ENCODE peak calls at places on chromosomes 11 and 22, in ten cellular contexts. One of them, this sample, is unnamed. For H3K4me1 and H3K36me3, the result is how much of the 10 kb centered on the place peaks cover.

GRCh38 chr11:68096962-68097361 is 24.2 kb downstream of the CHKA start:
- DNase-seq in GM23338: no peak
- DNase-seq in Caco-2: no peak
- DNase-seq in psoas muscle: no peak
- DNase-seq in endothelial cell of umbilical vein: no peak
- DNase-seq in mammary epithelial cell: no peak
- DNase-seq in body of pancreas: no peak
- DNase-seq in mucosa of descending colon: no peak
- DNase-seq in CD4-positive, CD25-positive, alpha-beta regulatory T cell: no peak
- DNase-seq in lung: no peak
- DNase-seq in this sample: no peak

GRCh38 chr22:40345271-40345670 is 1.0 kb upstream of the ADSL start:
- DNase-seq in Caco-2: no peak
- DNase-seq in body of pancreas: no peak
- DNase-seq in psoas muscle: no peak
- DNase-seq in lung: no peak
- DNase-seq in GM23338: no peak
- DNase-seq in mucosa of descending colon: peak
- DNase-seq in endothelial cell of umbilical vein: no peak
- DNase-seq in mammary epithelial cell: peak
- DNase-seq in CD4-positive, CD25-positive, alpha-beta regulatory T cell: peak
- DNase-seq in this sample: peak

GRCh38 chr11:65817815-65818680 is 15.7 kb upstream of the SNX32 start:
- DNase-seq in mammary epithelial cell: peak
- DNase-seq in body of pancreas: peak
- DNase-seq in mucosa of descending colon: peak
- DNase-seq in CD4-positive, CD25-positive, alpha-beta regulatory T cell: peak
- DNase-seq in lung: peak
- DNase-seq in GM23338: peak
- DNase-seq in Caco-2: peak
- DNase-seq in psoas muscle: peak
- DNase-seq in endothelial cell of umbilical vein: peak
- DNase-seq in this sample: peak

GRCh38 chr22:23696326-23696851 is 5.6 kb downstream of the RGL4 start:
- DNase-seq in lung: no peak
- DNase-seq in mammary epithelial cell: no peak
- DNase-seq in endothelial cell of umbilical vein: no peak
- DNase-seq in psoas muscle: no peak
- DNase-seq in Caco-2: no peak
- DNase-seq in body of pancreas: no peak
- DNase-seq in GM23338: no peak
- DNase-seq in mucosa of descending colon: peak
- DNase-seq in CD4-positive, CD25-positive, alpha-beta regulatory T cell: peak
- DNase-seq in this sample: peak

GRCh38 chr11:77406396-77406795 is 67.5 kb downstream of the PAK1 start:
- DNase-seq in body of pancreas: no peak
- DNase-seq in Caco-2: no peak
- DNase-seq in mucosa of descending colon: no peak
- DNase-seq in CD4-positive, CD25-positive, alpha-beta regulatory T cell: no peak
- DNase-seq in mammary epithelial cell: no peak
- DNase-seq in lung: no peak
- DNase-seq in psoas muscle: no peak
- DNase-seq in GM23338: no peak
- DNase-seq in endothelial cell of umbilical vein: no peak
- DNase-seq in this sample: no peak

GRCh38 chr22:43889366-43890253 is 2.2 kb downstream of the PNPLA5 start:
- DNase-seq in mammary epithelial cell: peak
- DNase-seq in endothelial cell of umbilical vein: no peak
- DNase-seq in body of pancreas: no peak
- DNase-seq in CD4-positive, CD25-positive, alpha-beta regulatory T cell: no peak
- DNase-seq in psoas muscle: no peak
- DNase-seq in lung: no peak
- DNase-seq in GM23338: peak
- DNase-seq in Caco-2: no peak
- DNase-seq in mucosa of descending colon: no peak
- DNase-seq in this sample: no peak

GRCh38 chr11:1040428-1041148 is 4.1 kb upstream of the MUC6 start:
- DNase-seq in mucosa of descending colon: no peak
- DNase-seq in Caco-2: no peak
- DNase-seq in GM23338: no peak
- DNase-seq in psoas muscle: peak
- DNase-seq in mammary epithelial cell: no peak
- DNase-seq in endothelial cell of umbilical vein: no peak
- DNase-seq in lung: no peak
- DNase-seq in CD4-positive, CD25-positive, alpha-beta regulatory T cell: no peak
- DNase-seq in body of pancreas: no peak
- DNase-seq in this sample: no peak

GRCh38 chr11:123518496-123519054 is 88.5 kb downstream of the GRAMD1B start:
- DNase-seq in mucosa of descending colon: no peak
- DNase-seq in Caco-2: no peak
- DNase-seq in mammary epithelial cell: no peak
- DNase-seq in endothelial cell of umbilical vein: no peak
- DNase-seq in psoas muscle: no peak
- DNase-seq in CD4-positive, CD25-positive, alpha-beta regulatory T cell: no peak
- DNase-seq in GM23338: no peak
- DNase-seq in lung: no peak
- DNase-seq in body of pancreas: no peak
- DNase-seq in this sample: no peak

GRCh38 chr11:112042161-112042960 is 17.2 kb downstream of the DLAT start:
- DNase-seq in body of pancreas: no peak
- DNase-seq in psoas muscle: no peak
- DNase-seq in endothelial cell of umbilical vein: peak
- DNase-seq in mucosa of descending colon: no peak
- DNase-seq in CD4-positive, CD25-positive, alpha-beta regulatory T cell: no peak
- DNase-seq in Caco-2: no peak
- DNase-seq in GM23338: no peak
- DNase-seq in mammary epithelial cell: peak
- DNase-seq in lung: no peak
- DNase-seq in this sample: no peak

GRCh38 chr11:13313005-13313819 is 35.6 kb downstream of the BMAL1 start:
- DNase-seq in mucosa of descending colon: no peak
- DNase-seq in lung: no peak
- DNase-seq in body of pancreas: no peak
- DNase-seq in endothelial cell of umbilical vein: no peak
- DNase-seq in CD4-positive, CD25-positive, alpha-beta regulatory T cell: no peak
- DNase-seq in Caco-2: no peak
- DNase-seq in GM23338: no peak
- DNase-seq in mammary epithelial cell: peak
- DNase-seq in psoas muscle: no peak
- DNase-seq in this sample: no peak

GRCh38 chr11:13317293-13318080 is 39.9 kb downstream of the BMAL1 start:
- DNase-seq in mucosa of descending colon: no peak
- DNase-seq in Caco-2: no peak
- DNase-seq in CD4-positive, CD25-positive, alpha-beta regulatory T cell: no peak
- DNase-seq in body of pancreas: no peak
- DNase-seq in psoas muscle: no peak
- DNase-seq in lung: no peak
- DNase-seq in mammary epithelial cell: no peak
- DNase-seq in endothelial cell of umbilical vein: no peak
- DNase-seq in GM23338: no peak
- DNase-seq in this sample: no peak

GRCh38 chr11:13316528-13316961 is 39.0 kb downstream of the BMAL1 start:
- DNase-seq in psoas muscle: peak
- DNase-seq in GM23338: no peak
- DNase-seq in body of pancreas: no peak
- DNase-seq in mammary epithelial cell: peak
- DNase-seq in mucosa of descending colon: no peak
- DNase-seq in endothelial cell of umbilical vein: no peak
- DNase-seq in CD4-positive, CD25-positive, alpha-beta regulatory T cell: no peak
- DNase-seq in Caco-2: no peak
- DNase-seq in lung: peak
- DNase-seq in this sample: no peak

GRCh38 chr11:13314676-13315394 is 37.2 kb downstream of the BMAL1 start:
- DNase-seq in lung: no peak
- DNase-seq in GM23338: no peak
- DNase-seq in body of pancreas: no peak
- DNase-seq in endothelial cell of umbilical vein: no peak
- DNase-seq in CD4-positive, CD25-positive, alpha-beta regulatory T cell: no peak
- DNase-seq in psoas muscle: no peak
- DNase-seq in mammary epithelial cell: no peak
- DNase-seq in Caco-2: no peak
- DNase-seq in mucosa of descending colon: no peak
- DNase-seq in this sample: no peak

DNA sequence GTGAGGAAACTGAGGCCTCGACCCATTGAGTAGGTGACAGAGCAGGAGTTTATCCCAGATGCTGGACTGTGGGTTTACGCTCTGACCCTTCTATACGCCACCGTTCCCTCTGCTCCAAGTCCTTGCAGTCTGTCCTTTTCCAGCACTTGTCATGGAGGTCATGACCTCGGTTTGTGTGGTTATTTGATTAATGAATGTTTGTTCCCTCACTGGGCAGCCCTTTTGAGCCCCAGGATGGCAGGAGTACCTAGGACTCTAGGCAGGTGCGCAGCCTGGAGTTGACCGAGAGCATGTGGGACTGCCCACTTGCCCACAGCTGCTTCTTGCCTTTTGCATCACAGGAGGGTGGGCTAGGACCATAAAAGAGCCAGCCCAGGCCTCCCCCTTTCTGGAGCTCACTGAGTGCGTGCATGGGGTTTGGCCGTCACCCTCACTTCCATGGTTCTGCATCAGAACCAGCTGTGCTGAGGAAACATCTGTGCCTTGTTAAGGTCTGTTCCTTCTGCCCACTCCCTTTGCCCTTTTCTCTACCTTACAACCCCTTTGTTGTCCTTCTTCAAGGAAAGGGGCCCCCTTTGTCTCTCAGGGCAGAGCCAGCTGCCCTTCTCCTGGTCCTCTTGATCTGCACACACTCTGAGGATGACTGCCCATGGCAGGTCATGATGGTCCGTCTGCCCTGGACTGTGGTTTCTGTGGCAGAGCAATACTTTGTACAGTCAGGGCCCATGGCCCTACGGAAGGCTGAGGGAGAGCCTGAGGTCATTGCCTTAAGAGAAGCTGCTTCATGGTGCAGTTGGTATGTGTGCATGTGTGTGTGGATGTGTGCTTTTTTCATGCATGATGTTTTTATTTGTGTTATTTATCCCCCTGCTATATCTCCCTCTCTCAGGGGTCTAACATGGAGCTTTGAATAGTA is 38.2 kb downstream of the BMAL1 start:
- DNase-seq in GM23338: no peak
- DNase-seq in psoas muscle: no peak
- DNase-seq in CD4-positive, CD25-positive, alpha-beta regulatory T cell: no peak
- DNase-seq in mammary epithelial cell: no peak
- DNase-seq in mucosa of descending colon: no peak
- DNase-seq in endothelial cell of umbilical vein: no peak
- DNase-seq in Caco-2: no peak
- DNase-seq in body of pancreas: no peak
- DNase-seq in lung: no peak
- DNase-seq in this sample: no peak
- H3K4me1 ChIP-seq in GM23338: under half
- H3K4me1 ChIP-seq in psoas muscle: half or more
- H3K4me1 ChIP-seq in CD4-positive, CD25-positive, alpha-beta regulatory T cell: under half
- H3K4me1 ChIP-seq in mammary epithelial cell: under half
- H3K4me1 ChIP-seq in mucosa of descending colon: under half
- H3K4me1 ChIP-seq in endothelial cell of umbilical vein: under half
- H3K4me1 ChIP-seq in Caco-2: under half
- H3K4me1 ChIP-seq in body of pancreas: under half
- H3K4me1 ChIP-seq in lung: under half
- H3K4me1 ChIP-seq in this sample: under half

GRCh38 chr11:27410301-27410700 is 47.3 kb upstream of the CCDC34 start:
- DNase-seq in GM23338: no peak
- DNase-seq in body of pancreas: no peak
- DNase-seq in mucosa of descending colon: no peak
- DNase-seq in mammary epithelial cell: no peak
- DNase-seq in endothelial cell of umbilical vein: no peak
- DNase-seq in Caco-2: no peak
- DNase-seq in CD4-positive, CD25-positive, alpha-beta regulatory T cell: no peak
- DNase-seq in psoas muscle: no peak
- DNase-seq in lung: no peak
- DNase-seq in this sample: no peak
- H3K36me3 ChIP-seq in GM23338: under half
- H3K36me3 ChIP-seq in body of pancreas: under half
- H3K36me3 ChIP-seq in mucosa of descending colon: under half
- H3K36me3 ChIP-seq in mammary epithelial cell: under half
- H3K36me3 ChIP-seq in endothelial cell of umbilical vein: under half
- H3K36me3 ChIP-seq in Caco-2: under half
- H3K36me3 ChIP-seq in CD4-positive, CD25-positive, alpha-beta regulatory T cell: under half
- H3K36me3 ChIP-seq in psoas muscle: under half
- H3K36me3 ChIP-seq in lung: under half
- H3K36me3 ChIP-seq in this sample: under half

DNA sequence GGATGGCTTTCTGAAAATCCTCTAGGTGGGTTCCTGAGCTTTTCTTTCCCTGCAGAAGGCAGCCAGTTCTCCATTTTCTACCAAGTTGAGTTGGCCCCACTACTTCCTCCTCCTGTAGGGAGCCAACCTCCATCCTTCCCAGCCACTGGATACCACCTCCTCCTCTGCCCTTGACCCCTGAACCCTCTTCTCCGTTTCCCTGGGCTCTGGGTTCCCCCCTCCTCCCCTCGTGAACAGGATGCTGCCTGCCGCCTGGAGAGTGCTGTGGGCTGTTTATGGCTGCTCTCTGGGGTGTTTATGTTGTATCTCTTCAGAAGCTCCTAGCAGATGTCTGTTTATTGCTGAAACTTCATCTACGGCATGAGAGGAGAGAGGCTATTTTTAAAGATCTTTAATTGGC is 8.6 kb downstream of the MICAL2 start:
- DNase-seq in Caco-2: no peak
- DNase-seq in psoas muscle: no peak
- DNase-seq in mucosa of descending colon: no peak
- DNase-seq in lung: no peak
- DNase-seq in GM23338: peak
- DNase-seq in CD4-positive, CD25-positive, alpha-beta regulatory T cell: no peak
- DNase-seq in mammary epithelial cell: no peak
- DNase-seq in endothelial cell of umbilical vein: no peak
- DNase-seq in body of pancreas: no peak
- DNase-seq in this sample: no peak
- H3K4me1 ChIP-seq in Caco-2: half or more
- H3K4me1 ChIP-seq in psoas muscle: under half
- H3K4me1 ChIP-seq in mucosa of descending colon: under half
- H3K4me1 ChIP-seq in lung: under half
- H3K4me1 ChIP-seq in GM23338: under half
- H3K4me1 ChIP-seq in CD4-positive, CD25-positive, alpha-beta regulatory T cell: under half
- H3K4me1 ChIP-seq in mammary epithelial cell: half or more
- H3K4me1 ChIP-seq in endothelial cell of umbilical vein: under half
- H3K4me1 ChIP-seq in body of pancreas: under half
- H3K4me1 ChIP-seq in this sample: under half

DNA sequence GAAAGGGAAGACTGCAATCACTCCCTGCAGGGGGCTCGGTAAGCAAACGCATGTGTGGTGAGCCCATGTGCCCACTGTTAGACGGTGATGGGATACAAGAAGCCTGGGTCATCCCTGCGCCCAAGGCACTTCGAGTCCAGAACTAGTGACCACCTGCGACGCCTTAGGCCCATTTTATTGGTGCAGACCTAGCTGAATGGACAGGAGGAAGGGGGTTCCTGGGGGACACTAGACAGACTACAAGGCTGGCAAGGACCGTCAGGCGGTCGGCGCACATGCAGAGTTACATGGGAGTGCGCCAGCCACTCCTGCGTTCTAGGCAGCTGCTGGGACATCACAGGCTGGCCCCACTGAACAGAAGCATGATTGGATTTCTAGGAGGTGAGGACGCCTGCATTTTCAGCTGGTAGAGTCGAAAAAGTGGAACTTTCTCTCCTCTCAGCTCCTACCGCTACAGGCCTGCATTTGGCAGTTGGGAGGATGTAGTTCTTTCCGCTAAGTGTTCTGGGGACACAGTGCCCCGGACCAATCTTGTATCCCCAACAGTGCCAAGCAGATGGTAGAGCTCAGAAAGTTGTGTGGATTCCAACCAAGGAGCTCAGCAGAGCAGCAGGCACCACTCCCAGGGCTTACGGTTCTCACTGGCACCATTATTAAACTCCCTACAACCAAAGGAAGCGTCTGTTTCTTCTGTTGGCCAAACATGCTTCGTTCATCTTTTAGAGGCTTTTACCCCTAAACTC is 35.7 kb downstream of the BID start:
- DNase-seq in psoas muscle: no peak
- DNase-seq in body of pancreas: no peak
- DNase-seq in endothelial cell of umbilical vein: no peak
- DNase-seq in Caco-2: no peak
- DNase-seq in CD4-positive, CD25-positive, alpha-beta regulatory T cell: no peak
- DNase-seq in GM23338: no peak
- DNase-seq in mucosa of descending colon: no peak
- DNase-seq in mammary epithelial cell: no peak
- DNase-seq in lung: no peak
- DNase-seq in this sample: no peak
- H3K36me3 ChIP-seq in psoas muscle: under half
- H3K36me3 ChIP-seq in body of pancreas: under half
- H3K36me3 ChIP-seq in endothelial cell of umbilical vein: under half
- H3K36me3 ChIP-seq in Caco-2: under half
- H3K36me3 ChIP-seq in CD4-positive, CD25-positive, alpha-beta regulatory T cell: half or more
- H3K36me3 ChIP-seq in GM23338: under half
- H3K36me3 ChIP-seq in mucosa of descending colon: under half
- H3K36me3 ChIP-seq in mammary epithelial cell: under half
- H3K36me3 ChIP-seq in lung: under half
- H3K36me3 ChIP-seq in this sample: half or more

This sample was measured in effector memory CD4-positive, alpha-beta T cell.